ENCODE peak calls at places on chromosomes 16 and 17, in eight cellular contexts. G is activated naive CD4-positive, alpha-beta T cell treated with anti-CD3 and anti-CD28 coated beads for 36 hours; E is AG20443; X is endothelial cell; K is GM12865; J is myocyte; U is mesothelial cell of epicardium; T is astrocyte of the spinal cord. C is an unnamed sample.

GRCh38 chr17:42525221-42525620 is 10.8 kb upstream of the NAGLU start:
- DNase-seq in J (no peak), T (peak), K (no peak), E (peak), X (no peak), U (no peak), G (no peak), C (no peak)

GRCh38 chr17:76260220-76260619 is 4.9 kb upstream of the UBALD2 start:
- DNase-seq in U (no peak), J (no peak), G (no peak), X (no peak), T (no peak), E (no peak), K (peak), C (no peak)

GRCh38 chr17:47323382-47324223 is at the start of gene EFCAB13:
- DNase-seq in K (peak), X (peak), J (peak), T (peak), U (peak), G (peak), E (peak), C (peak)

GRCh38 chr17:77636835-77637806 is 321.4 kb upstream of the TNRC6C start:
- DNase-seq in G (no peak), T (no peak), K (no peak), U (no peak), X (no peak), E (no peak), J (no peak), C (no peak)

GRCh38 chr17:60134396-60135159 is 15.2 kb upstream of the CA4 start:
- DNase-seq in K (no peak), U (no peak), G (peak), X (peak), T (peak), J (peak), E (peak), C (no peak)

GRCh38 chr17:59618894-59619312 is 792 bp upstream of the CLTC start:
- DNase-seq in J (no peak), U (no peak), X (no peak), E (no peak), K (no peak), G (peak), T (no peak), C (no peak)

GRCh38 chr17:73650617-73651200 is 6.5 kb upstream of the SDK2 start:
- DNase-seq in J (no peak), X (no peak), K (no peak), U (peak), E (no peak), G (no peak), T (no peak), C (peak)

GRCh38 chr16:22641030-22641671 is 130.5 kb downstream of the NPIPB5 start:
- DNase-seq in T (peak), J (peak), G (peak), K (peak), X (peak), U (no peak), E (peak), C (peak)

GRCh38 chr17:42251115-42251514 is 25.1 kb downstream of the STAT5B start:
- DNase-seq in K (no peak), X (no peak), G (no peak), J (no peak), T (peak), U (no peak), E (no peak), C (no peak)

GRCh38 chr17:20315321-20315720 is 152.0 kb downstream of the LGALS9B start:
- DNase-seq in T (no peak), U (no peak), X (no peak), G (no peak), K (no peak), E (no peak), J (peak), C (no peak)

GRCh38 chr17:78669975-78670518 is 92.9 kb upstream of the DNAH17 start:
- DNase-seq in T (no peak), J (no peak), G (no peak), K (no peak), X (no peak), E (no peak), U (no peak), C (no peak)

GRCh38 chr17:45221081-45221996 is at the start of gene FMNL1:
- DNase-seq in K (peak), U (no peak), X (no peak), T (no peak), G (peak), J (peak), E (peak), C (no peak)

GRCh38 chr17:64786337-64786736 is 124.2 kb upstream of the SMURF2 start:
- DNase-seq in T (no peak), X (no peak), E (no peak), K (no peak), G (no peak), J (peak), U (no peak), C (no peak)

GRCh38 chr17:42131971-42132370 is 9.4 kb downstream of the HSPB9 start:
- DNase-seq in J (no peak), K (no peak), T (peak), X (no peak), G (no peak), E (no peak), U (no peak), C (no peak)

GRCh38 chr16:11722468-11722808 is 20.2 kb downstream of the TXNDC11 start:
- DNase-seq in U (no peak), J (no peak), G (no peak), K (no peak), X (no peak), T (no peak), E (no peak), C (no peak)

GRCh38 chr17:42453544-42453943 is 5.1 kb upstream of the ATP6V0A1 start:
- DNase-seq in T (no peak), K (no peak), G (no peak), E (no peak), J (no peak), U (no peak), X (no peak), C (no peak)

GRCh38 chr17:17072546-17072945 is 30.3 kb downstream of the MPRIP start:
- DNase-seq in K (no peak), X (no peak), U (no peak), G (no peak), T (no peak), E (no peak), J (no peak), C (no peak)

GRCh38 chr17:47915667-47916242 is 19.7 kb downstream of the SP2 start:
- DNase-seq in G (no peak), T (no peak), K (no peak), U (no peak), E (no peak), X (no peak), J (no peak), C (no peak)

GRCh38 chr17:43327421-43327820 is 71.4 kb upstream of the ARL4D start:
- DNase-seq in E (no peak), K (no peak), T (peak), G (no peak), U (no peak), J (no peak), X (no peak), C (no peak)

GRCh38 chr16:54178491-54178976 is 108.1 kb downstream of the IRX3 start:
- DNase-seq in K (no peak), J (no peak), T (no peak), E (no peak), U (peak), G (no peak), X (no peak), C (no peak)

GRCh38 chr16:56238188-56238587 is 46.9 kb downstream of the GNAO1 start:
- DNase-seq in X (no peak), K (no peak), U (no peak), G (no peak), J (no peak), E (no peak), T (no peak), C (no peak)

GRCh38 chr17:10724546-10725195 is 5.2 kb downstream of the TMEM220 start:
- DNase-seq in J (no peak), E (no peak), U (no peak), T (no peak), G (no peak), X (no peak), K (no peak), C (no peak)

GRCh38 chr17:237406-237955 is 56.0 kb upstream of the DOC2B start:
- DNase-seq in J (no peak), E (no peak), K (no peak), T (no peak), X (no peak), G (no peak), U (peak), C (no peak)